ENCODE peak calls at places on chromosomes 1 and 21, in four cellular contexts. One of them, this sample, is unnamed.

GRCh38 chr21:39927304-39927886 is 60.2 kb downstream of the PCP4 start:
- DNase-seq in WTC11: no peak
- DNase-seq in K562: no peak
- DNase-seq in GM12878: no peak
- DNase-seq in this sample: no peak

GRCh38 chr1:206066479-206067171 is 13.7 kb downstream of the RHEX start:
- DNase-seq in WTC11: no peak
- DNase-seq in K562: peak; percentile 75
- DNase-seq in GM12878: no peak
- DNase-seq in this sample: no peak

GRCh38 chr21:40757366-40757765 is 89.6 kb downstream of the DSCAM start:
- DNase-seq in GM12878: no peak
- DNase-seq in WTC11: no peak
- DNase-seq in K562: no peak
- DNase-seq in this sample: no peak

GRCh38 chr1:1199961-1200875 is 6.2 kb downstream of the TNFRSF18 start:
- DNase-seq in GM12878: no peak
- DNase-seq in WTC11: no peak
- DNase-seq in K562: no peak
- DNase-seq in this sample: peak; percentile 56

GRCh38 chr1:198326915-198327314 is 170.1 kb downstream of the NEK7 start:
- DNase-seq in K562: no peak
- DNase-seq in GM12878: no peak
- DNase-seq in WTC11: no peak
- DNase-seq in this sample: no peak

GRCh38 chr1:23010734-23011449 is 4.8 kb downstream of the TEX46 start:
- DNase-seq in K562: no peak
- DNase-seq in GM12878: no peak
- DNase-seq in WTC11: no peak
- DNase-seq in this sample: no peak

GRCh38 chr1:58968360-58968952 is 184.6 kb upstream of the JUN start:
- DNase-seq in WTC11: no peak
- DNase-seq in GM12878: peak; percentile 92
- DNase-seq in K562: peak; percentile 76
- DNase-seq in this sample: peak; percentile 29

GRCh38 chr1:25504706-25505560 is 38.5 kb upstream of the LDLRAP1 start:
- DNase-seq in WTC11: no peak
- DNase-seq in GM12878: no peak
- DNase-seq in K562: no peak
- DNase-seq in this sample: no peak

GRCh38 chr1:238681451-238681850 is 704.9 kb upstream of the CHRM3 start:
- DNase-seq in GM12878: no peak
- DNase-seq in K562: no peak
- DNase-seq in WTC11: no peak
- DNase-seq in this sample: no peak

GRCh38 chr1:53316742-53317650 is 10.9 kb downstream of the LRP8 start:
- DNase-seq in K562: no peak
- DNase-seq in WTC11: no peak
- DNase-seq in GM12878: no peak
- DNase-seq in this sample: peak; percentile 92

GRCh38 chr21:44347911-44348451 is 5.4 kb upstream of the TRPM2 start:
- DNase-seq in K562: no peak
- DNase-seq in WTC11: no peak
- DNase-seq in GM12878: no peak
- DNase-seq in this sample: no peak

GRCh38 chr1:169745015-169745861 is 11.4 kb upstream of the SELE start:
- DNase-seq in WTC11: no peak
- DNase-seq in K562: no peak
- DNase-seq in GM12878: no peak
- DNase-seq in this sample: no peak

GRCh38 chr21:23402929-23403520 is 2204.3 kb downstream of the MRPL39 start:
- DNase-seq in WTC11: no peak
- DNase-seq in GM12878: no peak
- DNase-seq in K562: no peak
- DNase-seq in this sample: peak; percentile 25

GRCh38 chr1:246329900-246330299 is 177.2 kb downstream of the SMYD3 start:
- DNase-seq in WTC11: no peak
- DNase-seq in K562: no peak
- DNase-seq in GM12878: peak; percentile 91
- DNase-seq in this sample: no peak

GRCh38 chr1:38308780-38309179 is 262.2 kb upstream of the POU3F1 start:
- DNase-seq in GM12878: no peak
- DNase-seq in K562: peak; percentile 84
- DNase-seq in WTC11: no peak
- DNase-seq in this sample: no peak

GRCh38 chr1:89865498-89866385 is 44.9 kb downstream of the LRRC8D start:
- DNase-seq in WTC11: no peak
- DNase-seq in K562: no peak
- DNase-seq in GM12878: no peak
- DNase-seq in this sample: no peak

GRCh38 chr1:41589395-41589794 is 104.9 kb upstream of the EDN2 start:
- DNase-seq in GM12878: no peak
- DNase-seq in WTC11: no peak
- DNase-seq in K562: no peak
- DNase-seq in this sample: no peak

GRCh38 chr1:178052650-178053461 is 41.0 kb upstream of the RASAL2 start:
- DNase-seq in WTC11: no peak
- DNase-seq in GM12878: no peak
- DNase-seq in K562: no peak
- DNase-seq in this sample: no peak

GRCh38 chr21:15741510-15741909 is 11.7 kb downstream of the USP25 start:
- DNase-seq in GM12878: no peak
- DNase-seq in WTC11: no peak
- DNase-seq in K562: no peak
- DNase-seq in this sample: no peak

GRCh38 chr1:29478046-29478791 is 241.9 kb downstream of the PTPRU start:
- DNase-seq in K562: no peak
- DNase-seq in WTC11: peak; percentile 70
- DNase-seq in GM12878: no peak
- DNase-seq in this sample: no peak

GRCh38 chr21:29196664-29197052 is 66.2 kb downstream of the MAP3K7CL start:
- DNase-seq in K562: no peak
- DNase-seq in GM12878: no peak
- DNase-seq in WTC11: no peak
- DNase-seq in this sample: no peak

GRCh38 chr1:166040635-166041034 is 126.2 kb downstream of the FAM78B start:
- DNase-seq in WTC11: no peak
- DNase-seq in GM12878: no peak
- DNase-seq in K562: no peak
- DNase-seq in this sample: no peak

GRCh38 chr1:28761189-28761588 is 24.4 kb downstream of the YTHDF2 start:
- DNase-seq in K562: no peak
- DNase-seq in GM12878: no peak
- DNase-seq in WTC11: no peak
- DNase-seq in this sample: no peak

GRCh38 chr1:49051647-49052046 is 275.0 kb upstream of the BEND5 start:
- DNase-seq in GM12878: no peak
- DNase-seq in WTC11: no peak
- DNase-seq in K562: no peak
- DNase-seq in this sample: peak; percentile 60

GRCh38 chr1:38586993-38587646 is 272.5 kb downstream of the RRAGC start:
- DNase-seq in GM12878: peak; percentile 17
- DNase-seq in K562: peak; percentile 77
- DNase-seq in WTC11: peak; percentile 84
- DNase-seq in this sample: peak; percentile 72

GRCh38 chr21:46096596-46096981 is 1.3 kb upstream of the COL6A2 start:
- DNase-seq in GM12878: no peak
- DNase-seq in WTC11: peak; percentile 10
- DNase-seq in K562: no peak
- DNase-seq in this sample: no peak

GRCh38 chr1:27366411-27367159 is at the start of gene MAP3K6:
- DNase-seq in GM12878: no peak
- DNase-seq in K562: peak; percentile 91
- DNase-seq in WTC11: peak; percentile 83
- DNase-seq in this sample: peak; percentile 90

GRCh38 chr21:45000637-45001133 is 60.9 kb downstream of the SLX9 start:
- DNase-seq in WTC11: no peak
- DNase-seq in K562: no peak
- DNase-seq in GM12878: no peak
- DNase-seq in this sample: no peak

GRCh38 chr1:92030701-92031107 is 919 bp downstream of the EPHX4 start:
- DNase-seq in K562: no peak
- DNase-seq in WTC11: no peak
- DNase-seq in GM12878: no peak
- DNase-seq in this sample: no peak
- TF ChIP-seq USF1 in K562: no peak
- TF ChIP-seq USF1 in WTC11: no peak
- TF ChIP-seq USF1 in GM12878: no peak
- TF ChIP-seq USF1 in this sample: no peak

GRCh38 chr1:184531296-184531695 is 144.5 kb downstream of the C1orf21 start:
- DNase-seq in GM12878: no peak
- DNase-seq in WTC11: no peak
- DNase-seq in K562: no peak
- DNase-seq in this sample: no peak
- TF ChIP-seq USF1 in GM12878: no peak
- TF ChIP-seq USF1 in WTC11: no peak
- TF ChIP-seq USF1 in K562: no peak
- TF ChIP-seq USF1 in this sample: no peak

DNA sequence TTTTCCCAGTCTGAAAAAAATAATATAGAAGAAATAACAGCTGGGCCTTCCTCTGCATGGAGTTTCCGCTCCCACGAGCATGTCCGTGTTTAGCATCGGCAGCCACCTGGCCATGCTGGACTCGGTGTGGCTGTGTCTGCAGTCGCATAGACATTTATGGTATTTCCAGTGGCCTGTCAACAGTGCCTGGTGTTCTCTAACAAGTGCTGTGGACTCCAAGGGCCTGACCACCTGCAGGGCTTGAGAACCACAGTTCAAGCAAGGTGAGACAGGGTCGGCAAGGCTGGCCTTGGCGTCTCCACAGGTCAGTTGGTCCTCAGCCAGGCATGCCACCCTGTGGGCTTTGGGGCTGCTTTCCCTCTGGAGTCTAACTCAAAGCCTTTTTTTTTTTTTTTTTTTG is 124.8 kb downstream of the PGBD5 start:
- DNase-seq in WTC11: no peak
- DNase-seq in GM12878: no peak
- DNase-seq in K562: no peak
- DNase-seq in this sample: no peak
- TF ChIP-seq USF1 in WTC11: no peak
- TF ChIP-seq USF1 in GM12878: no peak
- TF ChIP-seq USF1 in K562: no peak
- TF ChIP-seq USF1 in this sample: no peak

GRCh38 chr21:18384771-18385170 is 18.8 kb downstream of the TMPRSS15 start:
- DNase-seq in WTC11: no peak
- DNase-seq in K562: peak; percentile 5
- DNase-seq in GM12878: no peak
- DNase-seq in this sample: peak; percentile 17
- TF ChIP-seq USF1 in WTC11: no peak
- TF ChIP-seq USF1 in K562: no peak
- TF ChIP-seq USF1 in GM12878: no peak
- TF ChIP-seq USF1 in this sample: no peak

GRCh38 chr1:60831780-60832179 is 250.6 kb upstream of the NFIA start:
- DNase-seq in K562: no peak
- DNase-seq in GM12878: no peak
- DNase-seq in WTC11: no peak
- DNase-seq in this sample: no peak
- TF ChIP-seq USF1 in K562: no peak
- TF ChIP-seq USF1 in GM12878: no peak
- TF ChIP-seq USF1 in WTC11: no peak
- TF ChIP-seq USF1 in this sample: no peak

GRCh38 chr1:213296558-213296957 is 245.5 kb downstream of the RPS6KC1 start:
- DNase-seq in WTC11: no peak
- DNase-seq in K562: peak; percentile 65
- DNase-seq in GM12878: no peak
- DNase-seq in this sample: no peak
- TF ChIP-seq USF1 in WTC11: no peak
- TF ChIP-seq USF1 in K562: no peak
- TF ChIP-seq USF1 in GM12878: no peak
- TF ChIP-seq USF1 in this sample: no peak

GRCh38 chr1:185843971-185844370 is 109.8 kb downstream of the HMCN1 start:
- DNase-seq in K562: no peak
- DNase-seq in WTC11: no peak
- DNase-seq in GM12878: no peak
- DNase-seq in this sample: no peak

GRCh38 chr1:185843297-185843869 is 109.2 kb downstream of the HMCN1 start:
- DNase-seq in WTC11: no peak
- DNase-seq in K562: no peak
- DNase-seq in GM12878: no peak
- DNase-seq in this sample: no peak

GRCh38 chr1:185850366-185850765 is 116.2 kb downstream of the HMCN1 start:
- DNase-seq in GM12878: no peak
- DNase-seq in WTC11: no peak
- DNase-seq in K562: no peak
- DNase-seq in this sample: no peak

GRCh38 chr1:185840880-185841279 is 106.7 kb downstream of the HMCN1 start:
- DNase-seq in K562: no peak
- DNase-seq in WTC11: no peak
- DNase-seq in GM12878: no peak
- DNase-seq in this sample: no peak

DNA sequence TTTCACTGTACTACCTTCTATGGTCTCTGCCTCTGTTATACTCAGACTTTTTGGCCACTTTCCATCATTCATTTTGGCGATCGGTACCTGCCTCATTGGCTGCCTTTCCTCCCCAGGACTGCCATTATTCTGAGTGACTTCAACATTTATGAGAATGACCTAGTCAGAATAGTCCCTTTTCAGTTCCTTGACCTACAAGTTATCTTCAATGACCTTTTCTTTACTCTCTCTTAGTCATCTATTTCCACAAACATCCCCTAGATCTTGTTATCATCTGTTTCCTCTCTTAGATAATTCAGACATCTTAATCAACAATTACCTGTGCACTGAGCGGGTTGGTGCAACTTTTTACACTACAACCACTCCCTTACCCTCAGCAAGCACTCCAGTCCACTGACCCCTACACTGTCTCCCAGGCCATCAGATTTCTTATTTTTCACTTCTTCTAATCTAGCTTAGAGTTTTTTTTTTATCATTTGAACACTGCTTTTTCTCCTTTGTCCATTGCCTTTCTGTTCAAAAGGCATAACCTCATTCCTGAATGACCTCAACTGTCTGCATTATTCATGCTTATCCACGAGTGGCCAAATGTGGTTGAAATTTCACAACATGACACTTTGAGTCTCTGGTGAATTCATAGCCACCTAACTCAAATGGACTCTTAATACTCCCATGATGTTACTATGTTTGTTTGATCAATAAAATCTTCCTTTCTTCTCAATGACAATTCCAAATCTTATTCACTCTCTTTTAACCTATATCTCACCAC is 112.7 kb downstream of the HMCN1 start:
- DNase-seq in WTC11: no peak
- DNase-seq in GM12878: no peak
- DNase-seq in K562: no peak
- DNase-seq in this sample: no peak
- TF ChIP-seq USF1 in WTC11: no peak
- TF ChIP-seq USF1 in GM12878: no peak
- TF ChIP-seq USF1 in K562: no peak
- TF ChIP-seq USF1 in this sample: no peak

DNA sequence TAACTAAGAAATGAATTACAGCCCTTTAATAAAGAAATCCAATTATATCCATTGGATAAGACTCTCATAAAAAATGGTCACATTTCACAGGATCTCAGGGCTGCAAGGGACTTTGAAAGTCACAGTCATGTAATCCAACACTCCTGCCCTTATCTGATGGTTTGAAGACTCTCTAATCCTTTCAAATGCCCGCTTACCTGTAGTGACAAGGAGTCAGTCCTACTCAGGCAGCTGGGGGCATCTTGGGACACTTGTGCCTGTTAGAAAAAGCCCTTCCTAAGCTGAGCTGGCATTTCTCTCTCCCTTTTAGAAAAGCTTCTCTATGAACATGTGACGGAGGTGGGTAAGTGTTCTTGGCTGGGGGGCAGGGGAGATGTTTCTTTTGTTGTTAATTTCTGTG is 11.0 kb upstream of the ZNF691 start:
- DNase-seq in K562: no peak
- DNase-seq in GM12878: no peak
- DNase-seq in WTC11: no peak
- DNase-seq in this sample: no peak
- TF ChIP-seq USF1 in K562: no peak
- TF ChIP-seq USF1 in GM12878: no peak
- TF ChIP-seq USF1 in WTC11: no peak
- TF ChIP-seq USF1 in this sample: no peak

This sample was measured in SK-N-SH.